ENCODE peak calls at places on chromosomes 1 and 21, in eight cellular contexts. One of them, this sample, is unnamed.
A peak's percentile ranks its signal among the peaks of the same experiment; 100 is the strongest.

GRCh38 chr1:23224721-23225648 is 7.7 kb upstream of the HTR1D start:
- DNase-seq in B cell: no peak
- DNase-seq in SJSA1: peak; percentile 18
- DNase-seq in AG09319: peak; percentile 36
- DNase-seq in activated CD8-positive, alpha-beta memory T cell treated with anti-CD3 and anti-CD28 coated beads for 1 hour: no peak
- DNase-seq in Calu3: no peak
- DNase-seq in SK-N-DZ: peak; percentile 80
- DNase-seq in NCI-H1694 treated with DMSO at 0.1 percent for 48 hours: no peak
- DNase-seq in this sample: peak; percentile 59

GRCh38 chr1:178716111-178716510 is 8.9 kb upstream of the RALGPS2 start:
- DNase-seq in B cell: no peak
- DNase-seq in SJSA1: no peak
- DNase-seq in AG09319: no peak
- DNase-seq in activated CD8-positive, alpha-beta memory T cell treated with anti-CD3 and anti-CD28 coated beads for 1 hour: no peak
- DNase-seq in Calu3: no peak
- DNase-seq in SK-N-DZ: no peak
- DNase-seq in NCI-H1694 treated with DMSO at 0.1 percent for 48 hours: no peak
- DNase-seq in this sample: no peak

GRCh38 chr21:33747420-33747819 is 105.1 kb downstream of the ITSN1 start:
- DNase-seq in B cell: no peak
- DNase-seq in SJSA1: no peak
- DNase-seq in AG09319: no peak
- DNase-seq in activated CD8-positive, alpha-beta memory T cell treated with anti-CD3 and anti-CD28 coated beads for 1 hour: no peak
- DNase-seq in Calu3: no peak
- DNase-seq in SK-N-DZ: no peak
- DNase-seq in NCI-H1694 treated with DMSO at 0.1 percent for 48 hours: no peak
- DNase-seq in this sample: no peak

GRCh38 chr1:223520200-223520599 is 127.0 kb downstream of the CCDC185 start:
- DNase-seq in B cell: no peak
- DNase-seq in SJSA1: no peak
- DNase-seq in AG09319: no peak
- DNase-seq in activated CD8-positive, alpha-beta memory T cell treated with anti-CD3 and anti-CD28 coated beads for 1 hour: no peak
- DNase-seq in Calu3: no peak
- DNase-seq in SK-N-DZ: no peak
- DNase-seq in NCI-H1694 treated with DMSO at 0.1 percent for 48 hours: no peak
- DNase-seq in this sample: no peak

GRCh38 chr1:67338642-67339041 is 31.0 kb downstream of the IL12RB2 start:
- DNase-seq in B cell: peak; percentile 57
- DNase-seq in SJSA1: no peak
- DNase-seq in AG09319: no peak
- DNase-seq in activated CD8-positive, alpha-beta memory T cell treated with anti-CD3 and anti-CD28 coated beads for 1 hour: no peak
- DNase-seq in Calu3: no peak
- DNase-seq in SK-N-DZ: no peak
- DNase-seq in NCI-H1694 treated with DMSO at 0.1 percent for 48 hours: no peak
- DNase-seq in this sample: no peak

GRCh38 chr1:60035925-60036324 is 37.6 kb downstream of the C1orf87 start:
- DNase-seq in B cell: no peak
- DNase-seq in SJSA1: no peak
- DNase-seq in AG09319: no peak
- DNase-seq in activated CD8-positive, alpha-beta memory T cell treated with anti-CD3 and anti-CD28 coated beads for 1 hour: no peak
- DNase-seq in Calu3: no peak
- DNase-seq in SK-N-DZ: no peak
- DNase-seq in NCI-H1694 treated with DMSO at 0.1 percent for 48 hours: peak; percentile 11
- DNase-seq in this sample: no peak

GRCh38 chr1:207335695-207336363 is 14.4 kb downstream of the CD55 start:
- DNase-seq in B cell: peak; percentile 72
- DNase-seq in SJSA1: no peak
- DNase-seq in AG09319: no peak
- DNase-seq in activated CD8-positive, alpha-beta memory T cell treated with anti-CD3 and anti-CD28 coated beads for 1 hour: no peak
- DNase-seq in Calu3: no peak
- DNase-seq in SK-N-DZ: no peak
- DNase-seq in NCI-H1694 treated with DMSO at 0.1 percent for 48 hours: no peak
- DNase-seq in this sample: no peak

GRCh38 chr1:3630161-3630611 is 5.4 kb downstream of the TPRG1L start:
- DNase-seq in B cell: no peak
- DNase-seq in SJSA1: no peak
- DNase-seq in AG09319: no peak
- DNase-seq in activated CD8-positive, alpha-beta memory T cell treated with anti-CD3 and anti-CD28 coated beads for 1 hour: no peak
- DNase-seq in Calu3: no peak
- DNase-seq in SK-N-DZ: no peak
- DNase-seq in NCI-H1694 treated with DMSO at 0.1 percent for 48 hours: no peak
- DNase-seq in this sample: no peak